ENCODE peak calls at places on chromosomes 12 and 14, in seven cellular contexts. H is body of pancreas, V is neuronal stem cell, R is tibial artery, A is left ventricle myocardium inferior, E is tibial nerve, I is heart left ventricle. D is an unnamed sample.

GRCh38 chr14:77113644-77114043 is 15.6 kb downstream of the CIPC start:
- DNase-seq in R (no peak), E (no peak), A (peak; percentile 64), V (no peak), H (no peak), I (peak; percentile 73), D (no peak)

GRCh38 chr14:73773441-73774243 is 59.5 kb upstream of the PNMA1 start:
- DNase-seq in I (no peak), H (no peak), E (no peak), A (no peak), V (no peak), R (no peak), D (no peak)

GRCh38 chr12:38411947-38412346 is 95.4 kb downstream of the ALG10B start:
- DNase-seq in I (no peak), R (no peak), V (no peak), H (no peak), E (no peak), A (no peak), D (no peak)

GRCh38 chr12:12376636-12377448 is 20.0 kb downstream of the BORCS5 start:
- DNase-seq in R (no peak), V (peak; percentile 50), H (no peak), I (no peak), A (no peak), E (no peak), D (no peak)

GRCh38 chr14:99822800-99823455 is 29.7 kb downstream of the EML1 start:
- DNase-seq in I (no peak), E (no peak), A (no peak), R (no peak), V (no peak), H (no peak), D (no peak)

GRCh38 chr14:23370221-23370620 is 2.4 kb upstream of the IL25 start:
- DNase-seq in A (no peak), R (no peak), H (no peak), E (no peak), I (no peak), V (no peak), D (no peak)

GRCh38 chr14:90545966-90546751 is 149.3 kb downstream of the CALM1 start:
- DNase-seq in R (peak; percentile 36), H (no peak), A (peak; percentile 55), E (no peak), I (peak; percentile 59), V (no peak), D (peak; percentile 58)

GRCh38 chr12:2352203-2352602 is 299.4 kb downstream of the CACNA1C start:
- DNase-seq in H (no peak), A (no peak), I (no peak), R (no peak), E (no peak), V (no peak), D (no peak)

GRCh38 chr12:85805654-85806053 is 30.6 kb downstream of the RASSF9 start:
- DNase-seq in E (no peak), H (no peak), A (no peak), I (no peak), V (no peak), R (no peak), D (no peak)

GRCh38 chr14:21017528-21018245 is 7.2 kb downstream of the NDRG2 start:
- DNase-seq in A (no peak), V (no peak), H (no peak), R (no peak), I (no peak), E (no peak), D (no peak)
- H3K4me1 ChIP-seq in A (peaks cover 58% of the 10 kb centered on the region), V (no peaks in the 10 kb centered on the region), H (peaks cover 8% of the 10 kb centered on the region), R (peaks cover 1% of the 10 kb centered on the region), I (peaks cover 2% of the 10 kb centered on the region), E (peaks cover 3% of the 10 kb centered on the region), D (peaks cover 5% of the 10 kb centered on the region)

DNA sequence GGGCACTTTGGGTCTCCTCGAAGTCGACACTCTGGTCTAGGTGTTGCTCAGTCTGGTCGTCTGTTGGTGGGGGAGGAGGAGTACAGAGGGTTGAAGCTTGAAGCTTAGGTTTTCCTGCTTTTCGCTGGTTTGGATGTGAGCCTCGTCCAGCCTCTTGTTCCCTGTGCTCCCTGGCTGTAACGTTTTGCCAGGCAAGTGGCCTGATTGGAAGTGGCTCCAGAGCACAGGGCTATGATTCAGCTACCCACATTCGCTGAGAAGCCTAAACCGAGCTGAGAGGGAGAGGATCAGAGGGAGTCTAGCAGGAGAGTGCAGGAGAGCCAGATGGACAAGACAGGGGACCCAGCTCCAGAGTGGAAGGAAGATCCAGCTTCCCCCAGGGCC is 6.1 kb downstream of the HOXC10 start:
- DNase-seq in V (no peak), E (no peak), I (no peak), A (no peak), R (peak; percentile 88), H (no peak), D (no peak)
- H3K4me3 ChIP-seq in V (no peak overlapping the region), E (no peak overlapping the region), I (no peak overlapping the region), A (no peak overlapping the region), R (peak overlapping the region; percentile 64), H (no peak overlapping the region), D (no peak overlapping the region)

DNA sequence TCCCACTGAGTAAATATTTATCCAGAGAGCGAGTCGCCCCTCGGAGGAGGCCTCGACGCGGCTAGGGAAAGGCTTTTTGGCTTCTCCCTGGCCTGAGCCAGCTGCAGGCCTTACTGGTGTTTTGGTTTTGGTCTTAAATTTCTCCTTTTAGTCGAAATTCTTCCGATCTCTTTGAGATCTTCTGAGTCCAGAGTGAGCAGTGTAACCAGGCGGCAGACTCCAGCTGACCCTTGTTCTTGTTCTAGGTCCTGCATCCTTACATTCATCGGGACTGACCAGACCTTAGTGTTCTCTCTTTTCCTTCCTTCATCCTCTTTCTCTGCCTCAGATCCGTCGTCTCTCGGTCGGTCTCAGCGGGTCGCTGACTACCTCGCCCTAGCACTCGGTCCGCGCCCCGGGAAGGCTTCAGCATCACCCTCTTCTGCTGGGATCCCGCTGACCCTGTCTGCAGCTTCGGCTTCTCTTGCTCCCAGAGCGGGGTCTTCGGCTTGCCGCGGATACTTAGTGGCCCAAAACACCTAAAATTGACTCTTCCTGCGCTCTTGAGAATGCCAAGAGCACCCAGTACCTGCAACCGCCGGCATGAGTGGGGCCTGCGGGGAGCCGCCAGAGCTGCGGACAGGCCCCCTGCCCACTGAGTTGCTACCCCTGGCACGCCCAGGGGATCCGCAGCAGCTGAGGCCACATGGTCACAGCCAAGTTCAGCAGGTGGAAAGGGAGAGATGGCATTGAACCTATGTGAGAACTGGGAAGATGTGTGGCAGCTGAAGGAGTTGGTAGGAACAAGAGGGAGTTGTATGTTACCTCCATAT is 2.4 kb upstream of the PAX9 start:
- DNase-seq in I (no peak), V (no peak), E (no peak), R (no peak), A (no peak), H (no peak), D (no peak)
- H3K4me1 ChIP-seq in I (peaks cover 20% of the 10 kb centered on the region), V (peaks cover 29% of the 10 kb centered on the region), E (peaks cover 27% of the 10 kb centered on the region), R (peaks cover 79% of the 10 kb centered on the region), A (peaks cover 88% of the 10 kb centered on the region), H (peaks cover 67% of the 10 kb centered on the region), D (peaks cover 63% of the 10 kb centered on the region)

GRCh38 chr12:109872-110271 is 43.3 kb downstream of the IQSEC3 start:
- DNase-seq in R (no peak), E (no peak), I (no peak), A (no peak), H (no peak), V (no peak), D (no peak)
- H3K4me3 ChIP-seq in R (no peak overlapping the region), E (no peak overlapping the region), I (no peak overlapping the region), A (no peak overlapping the region), H (no peak overlapping the region), V (no peak overlapping the region), D (no peak overlapping the region)

DNA sequence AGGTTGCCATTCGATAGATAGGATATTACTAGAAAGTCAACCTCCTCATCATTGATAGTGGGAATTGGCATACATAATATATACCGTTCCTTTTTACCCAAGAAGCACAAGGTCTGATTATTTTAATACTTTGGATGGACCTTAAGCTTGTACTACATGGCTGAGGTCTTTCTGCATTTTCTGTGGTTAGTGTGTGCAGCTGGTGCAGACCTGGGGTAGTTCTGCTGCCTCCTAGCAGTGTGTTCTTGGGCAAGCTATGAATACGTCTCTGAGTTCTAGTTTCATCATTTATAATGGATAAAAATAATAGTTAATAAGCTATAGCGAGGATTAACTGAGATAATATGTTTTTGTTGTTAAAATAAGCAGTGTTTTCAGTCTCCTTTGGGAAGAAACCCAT is 2.2 kb downstream of the ZDHHC17 start:
- DNase-seq in I (no peak), H (no peak), E (no peak), A (no peak), R (no peak), V (no peak), D (no peak)
- H3K4me1 ChIP-seq in I (peaks cover 16% of the 10 kb centered on the region), H (peaks cover 36% of the 10 kb centered on the region), E (no peaks in the 10 kb centered on the region), A (peaks cover 80% of the 10 kb centered on the region), R (peaks cover 38% of the 10 kb centered on the region), V (peaks cover 3% of the 10 kb centered on the region), D (peaks cover 30% of the 10 kb centered on the region)

DNA sequence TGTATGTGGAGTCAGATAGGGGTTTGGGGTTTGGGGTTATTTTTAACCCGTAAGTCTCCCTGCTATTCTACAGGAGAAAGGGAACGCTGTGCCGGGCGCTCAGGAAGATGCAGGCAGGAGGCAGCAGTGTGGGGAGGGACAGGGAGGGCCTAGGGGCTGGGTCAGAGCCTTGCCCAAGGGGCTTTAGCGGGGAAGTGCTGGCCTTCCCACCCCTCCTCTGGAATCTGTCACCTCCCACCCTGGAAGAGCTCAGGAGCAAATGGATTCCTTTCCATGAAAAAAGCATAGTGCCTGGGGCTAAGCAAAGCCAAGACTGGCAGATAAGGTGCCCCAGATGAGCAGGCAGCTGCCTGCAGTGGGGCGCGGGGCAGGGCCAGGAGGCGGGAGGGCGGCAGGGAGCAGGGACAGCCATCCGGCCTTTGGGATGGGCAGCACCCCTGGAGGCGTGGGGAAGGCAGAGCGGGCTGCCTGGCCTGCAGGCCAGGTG is 7.3 kb upstream of the INF2 start:
- DNase-seq in I (no peak), E (no peak), R (no peak), A (peak; percentile 17), V (no peak), H (no peak), D (no peak)
- H3K4me3 ChIP-seq in I (peak overlapping the region; percentile 21), E (peak overlapping the region; percentile 15), R (peak overlapping the region; percentile 45), A (peak overlapping the region; percentile 50), V (no peak overlapping the region), H (no peak overlapping the region), D (peak overlapping the region; percentile 59)

GRCh38 chr12:130200445-130200844 is 38.2 kb downstream of the FZD10 start:
- DNase-seq in V (no peak), R (no peak), A (no peak), E (no peak), H (no peak), I (no peak), D (no peak)
- H3K4me1 ChIP-seq in V (no peaks in the 10 kb centered on the region), R (no peaks in the 10 kb centered on the region), A (no peaks in the 10 kb centered on the region), E (no peaks in the 10 kb centered on the region), H (no peaks in the 10 kb centered on the region), I (no peaks in the 10 kb centered on the region), D (no peaks in the 10 kb centered on the region)

DNA sequence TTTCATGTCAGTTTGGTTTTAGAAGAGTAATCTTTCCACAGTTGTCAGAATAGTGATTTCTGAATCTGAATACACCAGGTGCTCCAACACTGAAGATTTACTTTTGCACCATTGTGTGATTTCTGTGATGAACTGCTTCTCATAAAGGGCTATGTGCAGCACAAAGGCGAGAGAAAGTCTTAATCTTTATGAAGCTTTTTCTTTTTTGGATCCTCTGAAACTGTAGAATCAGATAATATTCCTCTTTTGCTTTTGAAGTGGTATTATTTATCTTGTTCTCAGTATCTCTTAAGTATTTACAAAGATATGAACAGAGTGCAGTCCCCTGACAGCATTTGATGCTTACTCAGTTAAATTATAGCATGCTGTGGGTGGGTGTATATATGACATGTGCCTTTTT is 207.8 kb downstream of the NAV3 start:
- DNase-seq in H (no peak), I (no peak), A (no peak), E (no peak), V (no peak), R (no peak), D (no peak)
- H3K4me3 ChIP-seq in H (no peak overlapping the region), I (no peak overlapping the region), A (no peak overlapping the region), E (no peak overlapping the region), V (no peak overlapping the region), R (no peak overlapping the region), D (no peak overlapping the region)

GRCh38 chr14:33786091-33786825 is 164.6 kb downstream of the EGLN3 start:
- DNase-seq in A (no peak), R (no peak), H (no peak), E (no peak), V (no peak), I (no peak), D (no peak)
- H3K4me1 ChIP-seq in A (no peaks in the 10 kb centered on the region), R (no peaks in the 10 kb centered on the region), H (no peaks in the 10 kb centered on the region), E (no peaks in the 10 kb centered on the region), V (peaks cover 25% of the 10 kb centered on the region), I (no peaks in the 10 kb centered on the region), D (no peaks in the 10 kb centered on the region)